ENCODE peak calls at places on chromosomes 12 and 14, in ten cellular contexts. Y is astrocyte, H is heart left ventricle, U is hepatocyte, B is WERI-Rb-1, W is suprapubic skin, E is K562, L is heart right ventricle, D is SK-N-SH, P is uterus. I is an unnamed sample.

GRCh38 chr12:18421840-18422239 is 160.5 kb downstream of the PIK3C2G start:
- DNase-seq in Y (peak; percentile 41), H (no peak), U (no peak), B (no peak), W (no peak), E (no peak), L (no peak), D (no peak), P (no peak), I (no peak)

GRCh38 chr14:38808734-38809455 is 294.1 kb downstream of the SEC23A start:
- DNase-seq in Y (no peak), H (no peak), U (peak; percentile 55), B (no peak), W (no peak), E (no peak), L (no peak), D (no peak), P (no peak), I (no peak)

GRCh38 chr14:74855021-74855420 is 20.9 kb downstream of the PROX2 start:
- DNase-seq in Y (no peak), H (no peak), U (no peak), B (no peak), W (no peak), E (no peak), L (no peak), D (no peak), P (no peak), I (no peak)

GRCh38 chr12:131194166-131194565 is 240.5 kb downstream of the ADGRD1 start:
- DNase-seq in Y (no peak), H (no peak), U (no peak), B (peak; percentile 23), W (no peak), E (peak; percentile 88), L (no peak), D (peak; percentile 47), P (no peak), I (no peak)

GRCh38 chr14:59085207-59085739 is 103.2 kb upstream of the DAAM1 start:
- DNase-seq in Y (no peak), H (no peak), U (no peak), B (no peak), W (no peak), E (no peak), L (no peak), D (no peak), P (no peak), I (no peak)

GRCh38 chr12:109278912-109279311 is 30.2 kb downstream of the FOXN4 start:
- DNase-seq in Y (no peak), H (no peak), U (no peak), B (no peak), W (no peak), E (no peak), L (no peak), D (no peak), P (no peak), I (no peak)

GRCh38 chr12:27335364-27336145 is 2.9 kb downstream of the BMAL2 start:
- DNase-seq in Y (peak; percentile 32), H (no peak), U (no peak), B (no peak), W (no peak), E (no peak), L (no peak), D (no peak), P (no peak), I (no peak)

GRCh38 chr12:75812341-75813018 is 219.1 kb downstream of the PHLDA1 start:
- DNase-seq in Y (peak; percentile 75), H (no peak), U (peak; percentile 8), B (peak; percentile 67), W (no peak), E (no peak), L (no peak), D (peak; percentile 41), P (no peak), I (no peak)

GRCh38 chr14:21913759-21914158 is 240.1 kb upstream of the OR4E1 start:
- DNase-seq in Y (peak; percentile 1), H (peak; percentile 26), U (peak; percentile 89), B (peak; percentile 42), W (no peak), E (peak; percentile 36), L (peak; percentile 46), D (peak; percentile 4), P (no peak), I (peak; percentile 40)

GRCh38 chr12:121296618-121297476 is at the start of gene CAMKK2:
- DNase-seq in Y (peak; percentile 54), H (peak; percentile 88), U (peak; percentile 94), B (peak; percentile 84), W (no peak), E (peak; percentile 96), L (peak; percentile 84), D (peak; percentile 98), P (peak; percentile 88), I (peak; percentile 84)

GRCh38 chr12:121294151-121294889 is 2.2 kb downstream of the CAMKK2 start:
- DNase-seq in Y (no peak), H (no peak), U (no peak), B (no peak), W (no peak), E (no peak), L (no peak), D (no peak), P (no peak), I (no peak)

GRCh38 chr12:121295746-121296617 is 527 bp downstream of the CAMKK2 start:
- DNase-seq in Y (no peak), H (peak; percentile 33), U (peak; percentile 68), B (peak; percentile 35), W (no peak), E (peak; percentile 36), L (peak; percentile 34), D (peak; percentile 64), P (no peak), I (no peak)

GRCh38 chr12:121293603-121294002 is 2.9 kb downstream of the CAMKK2 start:
- DNase-seq in Y (no peak), H (no peak), U (no peak), B (no peak), W (no peak), E (no peak), L (no peak), D (no peak), P (no peak), I (no peak)

GRCh38 chr12:121295123-121295745 is 1.3 kb downstream of the CAMKK2 start:
- DNase-seq in Y (no peak), H (no peak), U (peak; percentile 16), B (peak; percentile 48), W (no peak), E (no peak), L (no peak), D (peak; percentile 65), P (no peak), I (no peak)
- H3K27ac ChIP-seq in Y (no peak overlapping the region), H (no peak overlapping the region), U (peak overlapping the region; percentile 89), B (peak overlapping the region; percentile 85), W (no peak overlapping the region), E (peak overlapping the region; percentile 87), L (no peak overlapping the region), D (no peak overlapping the region), P (peak overlapping the region; percentile 83), I (no peak overlapping the region)

GRCh38 chr12:6204533-6205143 is 4.4 kb downstream of the CD9 start:
- DNase-seq in Y (no peak), H (no peak), U (no peak), B (no peak), W (no peak), E (peak; percentile 25), L (no peak), D (no peak), P (no peak), I (no peak)
- TF ChIP-seq CTCF in Y (no peak), H (no peak), U (no peak), B (peak; percentile 4), W (no peak), E (peak; percentile 36), L (peak; percentile 25), D (no peak), P (peak; percentile 6), I (no peak)

GRCh38 chr12:122421815-122422737 is at the start of gene CLIP1:
- DNase-seq in Y (peak; percentile 46), H (peak; percentile 66), U (peak; percentile 89), B (peak; percentile 67), W (peak; percentile 83), E (peak; percentile 71), L (peak; percentile 57), D (peak; percentile 87), P (peak; percentile 69), I (peak; percentile 46)

GRCh38 chr12:122420471-122421262 is 1.8 kb downstream of the CLIP1 start:
- DNase-seq in Y (no peak), H (no peak), U (no peak), B (no peak), W (no peak), E (no peak), L (no peak), D (no peak), P (no peak), I (no peak)

GRCh38 chr12:122423258-122424165 is 1.0 kb upstream of the CLIP1 start:
- DNase-seq in Y (peak; percentile 49), H (no peak), U (peak; percentile 50), B (peak; percentile 20), W (no peak), E (peak; percentile 35), L (peak; percentile 13), D (peak; percentile 60), P (no peak), I (no peak)

GRCh38 chr12:122422769-122423257 is 344 bp upstream of the CLIP1 start:
- DNase-seq in Y (peak; percentile 62), H (peak; percentile 14), U (no peak), B (peak; percentile 58), W (no peak), E (peak; percentile 59), L (peak; percentile 20), D (no peak), P (peak; percentile 37), I (peak; percentile 14)

GRCh38 chr12:122421263-122421814 is 1.1 kb downstream of the CLIP1 start:
- DNase-seq in Y (peak; percentile 52), H (peak; percentile 32), U (peak; percentile 73), B (peak; percentile 31), W (no peak), E (peak; percentile 36), L (peak; percentile 29), D (peak; percentile 66), P (peak; percentile 59), I (no peak)
- H3K27me3 ChIP-seq in Y (no peaks in the 10 kb centered on the region), H (no peaks in the 10 kb centered on the region), U (no peaks in the 10 kb centered on the region), B (no peaks in the 10 kb centered on the region), W (no peaks in the 10 kb centered on the region), E (no peaks in the 10 kb centered on the region), L (no peaks in the 10 kb centered on the region), D (no peaks in the 10 kb centered on the region), P (no peaks in the 10 kb centered on the region), I (no peaks in the 10 kb centered on the region)

GRCh38 chr12:104469066-104469465 is 12.3 kb downstream of the CHST11 start:
- DNase-seq in Y (no peak), H (no peak), U (no peak), B (no peak), W (no peak), E (no peak), L (no peak), D (no peak), P (no peak), I (no peak)

GRCh38 chr12:104464899-104465298 is 8.2 kb downstream of the CHST11 start:
- DNase-seq in Y (no peak), H (no peak), U (no peak), B (no peak), W (no peak), E (no peak), L (no peak), D (no peak), P (no peak), I (no peak)

GRCh38 chr12:104465379-104465778 is 8.6 kb downstream of the CHST11 start:
- DNase-seq in Y (no peak), H (no peak), U (no peak), B (no peak), W (no peak), E (no peak), L (no peak), D (no peak), P (no peak), I (no peak)

GRCh38 chr12:104467346-104467837 is 10.6 kb downstream of the CHST11 start:
- DNase-seq in Y (no peak), H (no peak), U (no peak), B (no peak), W (no peak), E (peak; percentile 92), L (no peak), D (no peak), P (no peak), I (no peak)

GRCh38 chr12:104466694-104467345 is 10.1 kb downstream of the CHST11 start:
- DNase-seq in Y (no peak), H (no peak), U (no peak), B (no peak), W (no peak), E (no peak), L (no peak), D (no peak), P (no peak), I (no peak)
- H3K27ac ChIP-seq in Y (no peak overlapping the region), H (no peak overlapping the region), U (no peak overlapping the region), B (no peak overlapping the region), W (no peak overlapping the region), E (peak overlapping the region; percentile 71), L (no peak overlapping the region), D (no peak overlapping the region), P (no peak overlapping the region), I (no peak overlapping the region)